ENCODE peak calls at places on chromosomes 16 and 17, in six cellular contexts. H is lower lobe of right lung; O is neuronal stem cell; B is aorta; Z is naive thymus-derived CD4-positive, alpha-beta T cell; E is Peyer's patch. I is an unnamed sample.

GRCh38 chr17:70563301-70563820 is 394.0 kb downstream of the KCNJ2 start:
- DNase-seq in H (no peak), O (no peak), B (no peak), Z (no peak), E (no peak), I (peak; percentile 15)

GRCh38 chr17:82177761-82178498 is 34.7 kb downstream of the CCDC57 start:
- DNase-seq in H (no peak), O (no peak), B (no peak), Z (no peak), E (no peak), I (no peak)

GRCh38 chr17:70168979-70169706 is at the start of gene KCNJ2:
- DNase-seq in H (peak; percentile 95), O (peak; percentile 82), B (peak; percentile 95), Z (no peak), E (peak; percentile 88), I (peak; percentile 87)

GRCh38 chr17:68248199-68248825 is 469 bp downstream of the AMZ2 start:
- DNase-seq in H (no peak), O (no peak), B (no peak), Z (no peak), E (no peak), I (no peak)

GRCh38 chr16:87800497-87800896 is 34.7 kb upstream of the KLHDC4 start:
- DNase-seq in H (no peak), O (no peak), B (no peak), Z (no peak), E (no peak), I (no peak)

GRCh38 chr17:30323262-30323894 is 10.5 kb downstream of the TMIGD1 start:
- DNase-seq in H (no peak), O (no peak), B (no peak), Z (peak; percentile 82), E (peak; percentile 56), I (no peak)

GRCh38 chr17:73639322-73639721 is 4.9 kb downstream of the SDK2 start:
- DNase-seq in H (no peak), O (no peak), B (peak; percentile 91), Z (no peak), E (no peak), I (no peak)

GRCh38 chr17:77727216-77727615 is 231.3 kb upstream of the TNRC6C start:
- DNase-seq in H (no peak), O (no peak), B (peak; percentile 70), Z (no peak), E (no peak), I (no peak)

GRCh38 chr16:69089091-69089912 is 16.2 kb upstream of the HAS3 start:
- DNase-seq in H (peak; percentile 51), O (no peak), B (no peak), Z (no peak), E (no peak), I (peak; percentile 68)

GRCh38 chr17:7107012-7107754 is 7.4 kb downstream of the ASGR2 start:
- DNase-seq in H (no peak), O (no peak), B (peak; percentile 51), Z (no peak), E (peak; percentile 3), I (peak; percentile 26)

GRCh38 chr16:17512636-17513220 is 42.0 kb upstream of the XYLT1 start:
- DNase-seq in H (no peak), O (no peak), B (no peak), Z (no peak), E (no peak), I (no peak)

GRCh38 chr17:5045496-5045895 is 10.3 kb upstream of the SLC52A1 start:
- DNase-seq in H (no peak), O (no peak), B (no peak), Z (no peak), E (no peak), I (peak; percentile 79)

GRCh38 chr17:34519286-34519685 is 60.1 kb upstream of the TMEM132E start:
- DNase-seq in H (no peak), O (peak; percentile 54), B (no peak), Z (no peak), E (no peak), I (no peak)

GRCh38 chr17:43418441-43419374 is 19.9 kb downstream of the ARL4D start:
- DNase-seq in H (no peak), O (no peak), B (peak; percentile 82), Z (no peak), E (no peak), I (no peak)

GRCh38 chr17:50465635-50466034 is 3.0 kb downstream of the CHAD start:
- DNase-seq in H (no peak), O (no peak), B (peak; percentile 39), Z (no peak), E (no peak), I (no peak)

GRCh38 chr16:31108035-31108793 is at the start of gene BCKDK:
- DNase-seq in H (peak; percentile 86), O (peak; percentile 51), B (peak; percentile 92), Z (peak; percentile 35), E (peak; percentile 89), I (peak; percentile 68)

GRCh38 chr17:14304222-14304844 is 3.5 kb downstream of the HS3ST3B1 start:
- DNase-seq in H (no peak), O (no peak), B (peak; percentile 63), Z (no peak), E (no peak), I (no peak)
- H3K4me3 ChIP-seq in H (peak overlapping the region; percentile 66), O (peak overlapping the region; percentile 98), B (no peak overlapping the region), Z (peak overlapping the region; percentile 99), E (peak overlapping the region; percentile 77), I (peak overlapping the region; percentile 12)

GRCh38 chr16:70687172-70687531 is 1.3 kb upstream of the MTSS2 start:
- DNase-seq in H (no peak), O (no peak), B (peak; percentile 66), Z (peak; percentile 5), E (no peak), I (no peak)
- H3K4me1 ChIP-seq in H (peaks cover 88% of the 10 kb centered on the region), O (peaks cover 36% of the 10 kb centered on the region), B (no peaks in the 10 kb centered on the region), Z (peaks cover 7% of the 10 kb centered on the region), E (no peaks in the 10 kb centered on the region), I (peaks cover 3% of the 10 kb centered on the region)

GRCh38 chr17:29181226-29181625 is 1.0 kb upstream of the MYO18A start:
- DNase-seq in H (no peak), O (no peak), B (no peak), Z (no peak), E (no peak), I (no peak)

GRCh38 chr17:29179232-29180036 is 764 bp downstream of the MYO18A start:
- DNase-seq in H (peak; percentile 83), O (peak; percentile 67), B (no peak), Z (no peak), E (peak; percentile 86), I (peak; percentile 90)

GRCh38 chr17:29178750-29179231 is 1.4 kb downstream of the MYO18A start:
- DNase-seq in H (no peak), O (no peak), B (no peak), Z (no peak), E (peak; percentile 73), I (peak; percentile 77)

GRCh38 chr17:29180788-29181160 is 576 bp upstream of the MYO18A start:
- DNase-seq in H (no peak), O (no peak), B (no peak), Z (no peak), E (no peak), I (no peak)

DNA sequence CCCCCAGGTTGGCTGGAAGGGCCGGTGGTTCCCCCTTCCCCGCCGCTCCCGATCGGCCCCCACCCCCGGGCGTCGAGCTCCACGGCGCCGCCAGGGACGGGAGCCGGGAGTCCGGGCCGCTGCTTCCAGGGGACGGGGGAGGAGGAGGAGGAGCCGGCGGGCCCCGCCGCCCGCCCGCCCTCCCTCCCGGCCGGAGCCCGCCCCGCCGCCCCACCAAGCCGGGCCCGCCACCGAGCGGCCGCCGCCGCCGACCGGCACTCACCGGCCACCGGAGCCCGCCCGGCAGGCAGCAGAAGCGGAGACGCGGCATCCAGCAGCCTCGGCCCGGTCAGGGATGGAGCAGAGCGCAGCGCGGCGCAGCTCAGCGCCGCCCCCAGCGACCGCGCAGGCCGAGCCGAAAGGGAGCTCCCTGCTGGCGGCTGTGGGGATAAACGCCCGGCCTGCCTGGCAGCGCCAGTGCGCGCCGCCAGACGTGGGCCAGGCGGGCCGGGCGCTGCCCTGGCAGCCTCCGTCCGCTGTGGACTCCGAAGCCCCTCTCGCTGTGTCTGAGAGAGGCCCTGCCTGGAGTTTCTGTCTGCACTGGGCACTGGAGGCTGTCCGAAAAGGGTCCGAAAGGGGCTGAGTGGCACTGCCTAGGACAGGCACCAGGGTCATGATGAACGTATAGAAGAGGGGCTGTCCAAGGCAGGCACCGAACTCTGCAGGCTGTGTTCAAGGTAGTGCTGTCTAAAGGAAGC is at the start of gene MYO18A:
- DNase-seq in H (peak; percentile 87), O (peak; percentile 76), B (peak; percentile 93), Z (peak; percentile 63), E (peak; percentile 90), I (peak; percentile 75)
- H3K4me3 ChIP-seq in H (peak within 1 kb of the TSS; percentile 69), O (peak within 1 kb of the TSS; percentile 60), B (peak within 1 kb of the TSS; percentile 88), Z (peak within 1 kb of the TSS; percentile 37), E (peak within 1 kb of the TSS; percentile 89), I (peak within 1 kb of the TSS; percentile 73)

GRCh38 chr17:15931394-15931793 is 13.5 kb upstream of the ADORA2B start:
- DNase-seq in H (no peak), O (no peak), B (peak; percentile 13), Z (no peak), E (no peak), I (no peak)
- H3K4me1 ChIP-seq in H (no peaks in the 10 kb centered on the region), O (peaks cover 2% of the 10 kb centered on the region), B (no peaks in the 10 kb centered on the region), Z (no peaks in the 10 kb centered on the region), E (no peaks in the 10 kb centered on the region), I (no peaks in the 10 kb centered on the region)

DNA sequence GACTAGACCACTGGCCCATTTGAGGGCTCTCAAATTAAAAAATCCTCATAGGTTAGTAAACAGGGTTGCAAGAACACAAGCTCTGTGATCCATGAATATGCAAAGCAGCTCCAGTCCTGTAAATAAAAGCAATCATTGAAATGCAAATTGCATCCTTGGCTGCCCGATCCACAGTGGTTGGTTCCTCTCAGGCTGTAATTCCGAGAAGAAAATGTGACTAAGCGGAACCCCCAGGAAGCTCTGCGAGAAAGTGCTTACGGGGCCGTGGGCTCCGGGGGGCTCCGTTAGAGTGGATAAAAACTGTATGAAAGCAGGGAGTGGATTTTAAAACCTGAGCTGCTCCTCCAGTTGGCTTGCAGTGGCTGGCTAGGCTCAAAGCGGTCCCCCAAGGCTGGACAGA is 2.5 kb downstream of the GPRC5B start:
- DNase-seq in H (no peak), O (no peak), B (no peak), Z (no peak), E (no peak), I (no peak)
- H3K4me3 ChIP-seq in H (no peak overlapping the region), O (peak overlapping the region; percentile 91), B (no peak overlapping the region), Z (no peak overlapping the region), E (peak overlapping the region; percentile 69), I (no peak overlapping the region)

GRCh38 chr17:76487451-76488192 is 13.6 kb downstream of the RHBDF2 start:
- DNase-seq in H (no peak), O (no peak), B (no peak), Z (no peak), E (no peak), I (no peak)
- H3K4me1 ChIP-seq in H (peaks cover 47% of the 10 kb centered on the region), O (no peaks in the 10 kb centered on the region), B (no peaks in the 10 kb centered on the region), Z (peaks cover 17% of the 10 kb centered on the region), E (peaks cover 3% of the 10 kb centered on the region), I (peaks cover 4% of the 10 kb centered on the region)

I was measured in small intestine.